ENCODE peak calls at places on chromosomes 4 and X, in six cellular contexts. W is kidney tubule cell, N is iris pigment epithelial cell, E is caudate nucleus, Y is GM23248, F is bronchial epithelial cell. H is an unnamed sample.

GRCh38 chrX:16754019-16754418 is 32.2 kb upstream of the TXLNG start:
- DNase-seq in W (no peak), N (peak; percentile 34), E (no peak), Y (no peak), F (no peak), H (no peak)

GRCh38 chr4:656651-657337 is 17.3 kb downstream of the ATP5ME start:
- DNase-seq in W (peak; percentile 57), N (no peak), E (peak; percentile 39), Y (peak; percentile 30), F (no peak), H (no peak)

GRCh38 chrX:5431823-5432222 is 796.8 kb downstream of the NLGN4X start:
- DNase-seq in W (no peak), N (no peak), E (no peak), Y (no peak), F (no peak), H (no peak)

GRCh38 chr4:77072195-77072753 is 3.5 kb downstream of the CCNI start:
- DNase-seq in W (peak; percentile 58), N (no peak), E (peak; percentile 0), Y (no peak), F (peak; percentile 94), H (peak; percentile 48)

GRCh38 chrX:68634649-68635227 is 12.7 kb upstream of the STARD8 start:
- DNase-seq in W (no peak), N (peak; percentile 14), E (no peak), Y (peak; percentile 22), F (no peak), H (no peak)

GRCh38 chr4:85744950-85745349 is 270.0 kb downstream of the ARHGAP24 start:
- DNase-seq in W (no peak), N (peak; percentile 82), E (no peak), Y (peak; percentile 28), F (peak; percentile 79), H (no peak)

GRCh38 chrX:20066968-20067708 is 49.6 kb downstream of the MAP7D2 start:
- DNase-seq in W (peak; percentile 68), N (peak; percentile 68), E (no peak), Y (peak; percentile 69), F (peak; percentile 55), H (peak; percentile 57)

GRCh38 chrX:123860983-123861382 is 1.1 kb downstream of the XIAP start:
- DNase-seq in W (peak; percentile 16), N (peak; percentile 30), E (no peak), Y (peak; percentile 35), F (peak; percentile 28), H (no peak)

GRCh38 chr4:105996845-105997244 is 101.6 kb downstream of the NPNT start:
- DNase-seq in W (peak; percentile 61), N (no peak), E (no peak), Y (no peak), F (no peak), H (peak; percentile 37)

GRCh38 chrX:107451754-107452153 is 2.3 kb downstream of the FRMPD3 start:
- DNase-seq in W (no peak), N (no peak), E (no peak), Y (no peak), F (no peak), H (no peak)

GRCh38 chr4:13626492-13627184 is 887 bp downstream of the BOD1L1 start:
- DNase-seq in W (peak; percentile 6), N (no peak), E (no peak), Y (peak; percentile 44), F (peak; percentile 35), H (no peak)

GRCh38 chr4:153393397-153393796 is 48.9 kb downstream of the MND1 start:
- DNase-seq in W (peak; percentile 81), N (peak; percentile 80), E (no peak), Y (peak; percentile 83), F (peak; percentile 65), H (peak; percentile 93)

GRCh38 chrX:50211510-50211909 is 6.9 kb downstream of the CCNB3 start:
- DNase-seq in W (peak; percentile 18), N (peak; percentile 42), E (no peak), Y (peak; percentile 31), F (peak; percentile 18), H (no peak)

GRCh38 chr4:176432811-176433540 is 113.2 kb downstream of the SPCS3 start:
- DNase-seq in W (no peak), N (peak; percentile 29), E (no peak), Y (no peak), F (no peak), H (no peak)